ENCODE peak calls at places on chromosomes 16 and 17, in nine cellular contexts. T is tibial artery; S is AG09309; U is HFFc6; F is PC-9; J is adrenal gland; C is AG04450; G is activated CD8-positive, alpha-beta T cell treated with anti-CD3 and anti-CD28 coated beads for 36 hours; P is mesothelial cell of epicardium. A is an unnamed sample.
A peak's percentile ranks its signal among the peaks of the same experiment; 100 is the strongest.

GRCh38 chr16:28140788-28141618 is 70.8 kb downstream of the XPO6 start:
- DNase-seq in T (no peak), S (no peak), U (no peak), F (peak; percentile 10), J (no peak), C (no peak), G (peak; percentile 89), P (no peak), A (peak; percentile 69)

GRCh38 chr17:33451221-33451620 is 158.1 kb upstream of the ASIC2 start:
- DNase-seq in T (no peak), S (no peak), U (no peak), F (no peak), J (no peak), C (no peak), G (no peak), P (no peak), A (no peak)

GRCh38 chr17:78873519-78874340 is 29.3 kb downstream of the CEP295NL start:
- DNase-seq in T (no peak), S (no peak), U (no peak), F (peak; percentile 91), J (no peak), C (peak; percentile 41), G (no peak), P (no peak), A (no peak)

GRCh38 chr17:10713336-10713735 is 15.9 kb downstream of the ADPRM start:
- DNase-seq in T (no peak), S (no peak), U (no peak), F (no peak), J (no peak), C (no peak), G (no peak), P (no peak), A (no peak)

GRCh38 chr16:48409839-48410610 is 24.8 kb upstream of the SIAH1 start:
- DNase-seq in T (no peak), S (peak; percentile 82), U (peak; percentile 70), F (peak; percentile 65), J (peak; percentile 70), C (peak; percentile 69), G (no peak), P (no peak), A (no peak)

GRCh38 chr16:59305850-59306249 is 571.7 kb upstream of the GOT2 start:
- DNase-seq in T (no peak), S (no peak), U (no peak), F (no peak), J (no peak), C (no peak), G (no peak), P (no peak), A (no peak)

GRCh38 chr16:65336169-65336568 is 214.3 kb upstream of the CDH11 start:
- DNase-seq in T (no peak), S (peak; percentile 55), U (peak; percentile 86), F (no peak), J (no peak), C (no peak), G (no peak), P (no peak), A (no peak)

GRCh38 chr17:78375401-78376079 is 2.9 kb upstream of the PGS1 start:
- DNase-seq in T (no peak), S (peak; percentile 90), U (peak; percentile 93), F (no peak), J (no peak), C (peak; percentile 88), G (no peak), P (no peak), A (no peak)

GRCh38 chr17:52828621-52829020 is 670.1 kb upstream of the CA10 start:
- DNase-seq in T (no peak), S (no peak), U (no peak), F (no peak), J (no peak), C (no peak), G (no peak), P (no peak), A (no peak)

GRCh38 chr17:16440814-16441629 is 25.7 kb downstream of the TRPV2 start:
- DNase-seq in T (no peak), S (no peak), U (no peak), F (no peak), J (no peak), C (no peak), G (no peak), P (no peak), A (no peak)

GRCh38 chr16:24635900-24636610 is 93.4 kb upstream of the TNRC6A start:
- DNase-seq in T (peak; percentile 78), S (peak; percentile 95), U (peak; percentile 84), F (peak; percentile 91), J (peak; percentile 82), C (peak; percentile 86), G (no peak), P (peak; percentile 81), A (no peak)

GRCh38 chr16:27769561-27770222 is 219.7 kb downstream of the KATNIP start:
- DNase-seq in T (no peak), S (peak; percentile 17), U (peak; percentile 55), F (peak; percentile 82), J (no peak), C (peak; percentile 32), G (no peak), P (no peak), A (no peak)

GRCh38 chr16:47136101-47136820 is 7.5 kb downstream of the NETO2 start:
- DNase-seq in T (no peak), S (no peak), U (no peak), F (no peak), J (no peak), C (no peak), G (peak; percentile 41), P (no peak), A (peak; percentile 29)

GRCh38 chr17:63621229-63621683 is 961 bp upstream of the MAP3K3 start:
- DNase-seq in T (no peak), S (no peak), U (no peak), F (no peak), J (no peak), C (no peak), G (no peak), P (no peak), A (no peak)

GRCh38 chr17:80279895-80280294 is 19.2 kb downstream of the RNF213 start:
- DNase-seq in T (no peak), S (peak; percentile 29), U (no peak), F (no peak), J (no peak), C (peak; percentile 88), G (no peak), P (no peak), A (no peak)

GRCh38 chr16:83953796-83954576 is 946 bp downstream of the OSGIN1 start:
- DNase-seq in T (no peak), S (no peak), U (peak; percentile 30), F (peak; percentile 27), J (no peak), C (no peak), G (peak; percentile 35), P (no peak), A (peak; percentile 77)

GRCh38 chr16:28494141-28494851 is at the start of gene APOBR:
- DNase-seq in T (no peak), S (no peak), U (no peak), F (no peak), J (no peak), C (no peak), G (peak; percentile 97), P (no peak), A (peak; percentile 90)

GRCh38 chr17:18027280-18027679 is 11.7 kb downstream of the ATPAF2 start:
- DNase-seq in T (peak; percentile 24), S (no peak), U (no peak), F (no peak), J (no peak), C (no peak), G (no peak), P (no peak), A (no peak)

GRCh38 chr16:6726621-6727020 is 606.0 kb upstream of the RBFOX1 start:
- DNase-seq in T (no peak), S (no peak), U (no peak), F (no peak), J (no peak), C (no peak), G (no peak), P (no peak), A (no peak)

GRCh38 chr16:78007121-78007520 is 15.2 kb upstream of the CLEC3A start:
- DNase-seq in T (no peak), S (no peak), U (no peak), F (no peak), J (no peak), C (no peak), G (no peak), P (no peak), A (no peak)

GRCh38 chr16:78004501-78004900 is 17.8 kb upstream of the CLEC3A start:
- DNase-seq in T (no peak), S (no peak), U (no peak), F (no peak), J (no peak), C (no peak), G (no peak), P (no peak), A (no peak)

GRCh38 chr16:78002915-78003538 is 19.3 kb upstream of the CLEC3A start:
- DNase-seq in T (peak; percentile 92), S (peak; percentile 71), U (peak; percentile 67), F (peak; percentile 63), J (peak; percentile 85), C (peak; percentile 79), G (peak; percentile 89), P (peak; percentile 60), A (peak; percentile 82)

DNA sequence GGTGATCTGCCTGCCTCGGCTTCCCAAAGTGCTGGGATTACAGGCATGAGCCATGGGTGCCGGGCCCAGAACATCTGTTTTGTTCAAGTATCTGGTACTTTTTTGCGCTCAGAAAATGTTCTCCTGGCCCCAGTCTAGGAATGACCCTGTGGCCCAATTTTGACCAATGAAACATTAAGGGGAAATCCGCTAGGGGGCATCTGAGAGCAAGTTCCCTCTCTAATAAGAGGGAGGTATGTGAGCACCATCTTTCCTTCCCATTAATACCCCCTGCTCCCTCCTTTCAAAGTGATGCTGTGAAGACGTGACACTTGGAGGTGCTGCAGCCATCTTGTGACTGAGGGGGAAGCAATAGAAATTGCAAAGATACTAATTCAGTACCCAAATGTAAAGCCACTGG is 16.5 kb upstream of the CLEC3A start:
- DNase-seq in T (no peak), S (no peak), U (no peak), F (no peak), J (no peak), C (no peak), G (peak; percentile 7), P (no peak), A (peak; percentile 31)
- TF ChIP-seq CTCF in T (no peak), S (peak; percentile 32), U (peak; percentile 26), F (peak; percentile 37), J (no peak), C (peak; percentile 26), G (peak; percentile 12), P (peak; percentile 28), A (no peak)

GRCh38 chr16:55257971-55258613 is 65.9 kb upstream of the IRX6 start:
- DNase-seq in T (peak; percentile 69), S (peak; percentile 23), U (no peak), F (peak; percentile 11), J (peak; percentile 21), C (no peak), G (peak; percentile 70), P (peak; percentile 48), A (peak; percentile 39)
- TF ChIP-seq CTCF in T (peak; percentile 51), S (peak; percentile 94), U (peak; percentile 74), F (peak; percentile 86), J (peak; percentile 63), C (peak; percentile 63), G (peak; percentile 64), P (peak; percentile 91), A (peak; percentile 46)

GRCh38 chr16:30430428-30430970 is 669 bp upstream of the DCTPP1 start:
- DNase-seq in T (no peak), S (no peak), U (no peak), F (no peak), J (no peak), C (no peak), G (no peak), P (no peak), A (no peak)
- TF ChIP-seq CTCF in T (no peak), S (no peak), U (peak; percentile 62), F (peak; percentile 31), J (no peak), C (no peak), G (peak; percentile 39), P (peak; percentile 40), A (no peak)

GRCh38 chr17:42034059-42034458 is 14.2 kb downstream of the NKIRAS2 start:
- DNase-seq in T (no peak), S (no peak), U (no peak), F (no peak), J (no peak), C (no peak), G (peak; percentile 15), P (no peak), A (no peak)
- TF ChIP-seq CTCF in T (no peak), S (no peak), U (no peak), F (no peak), J (no peak), C (no peak), G (no peak), P (no peak), A (no peak)